ENCODE peak calls at places on chromosomes 2 and 18, in six cellular contexts. H is cardiac muscle cell, V is GM12865, O is A549, P is AG04450, B is PC-3. A is an unnamed sample.
A peak's percentile ranks its signal among the peaks of the same experiment; 100 is the strongest.

GRCh38 chr18:62629031-62629430 is 86.3 kb upstream of the PHLPP1 start:
- DNase-seq in V (no peak), P (no peak), H (no peak), B (no peak), O (no peak), A (no peak)

GRCh38 chr2:121735520-121736074 is 1.1 kb downstream of the NIFK start:
- DNase-seq in H (peak; percentile 35), V (peak; percentile 26), B (peak; percentile 50), P (no peak), O (peak; percentile 21), A (no peak)

GRCh38 chr18:63207154-63207790 is 112.3 kb downstream of the BCL2 start:
- DNase-seq in P (no peak), V (peak; percentile 69), O (no peak), H (no peak), B (no peak), A (no peak)

GRCh38 chr18:43935051-43935412 is 657.7 kb upstream of the SYT4 start:
- DNase-seq in H (peak; percentile 30), V (no peak), P (peak; percentile 71), B (no peak), O (no peak), A (no peak)

GRCh38 chr18:11994708-11995444 is 13.6 kb downstream of the IMPA2 start:
- DNase-seq in B (peak; percentile 81), O (peak; percentile 68), P (no peak), H (no peak), V (no peak), A (no peak)

GRCh38 chr2:142290931-142291330 is 160.1 kb upstream of the LRP1B start:
- DNase-seq in B (peak; percentile 33), H (no peak), O (no peak), V (no peak), P (no peak), A (no peak)

GRCh38 chr2:64007924-64008323 is 11.3 kb downstream of the VPS54 start:
- DNase-seq in H (no peak), B (no peak), O (no peak), P (no peak), V (no peak), A (no peak)

GRCh38 chr2:233448220-233448559 is 93.9 kb downstream of the DGKD start:
- DNase-seq in O (no peak), P (no peak), B (peak; percentile 17), V (peak; percentile 29), H (peak; percentile 26), A (no peak)

GRCh38 chr18:75209952-75210261 is 690 bp upstream of the TSHZ1 start:
- DNase-seq in V (no peak), H (no peak), O (no peak), P (no peak), B (no peak), A (no peak)

GRCh38 chr18:35267161-35267651 is 22.8 kb downstream of the ZSCAN30 start:
- DNase-seq in O (no peak), P (no peak), B (no peak), V (no peak), H (peak; percentile 83), A (no peak)

GRCh38 chr2:25692143-25692542 is 18.8 kb upstream of the DTNB start:
- DNase-seq in B (peak; percentile 79), H (peak; percentile 25), V (no peak), O (no peak), P (no peak), A (no peak)

GRCh38 chr2:212908682-212909435 is 242.6 kb downstream of the IKZF2 start:
- DNase-seq in O (no peak), V (no peak), H (no peak), B (no peak), P (no peak), A (no peak)

GRCh38 chr2:238105506-238106338 is 5.6 kb downstream of the ESPNL start:
- DNase-seq in O (no peak), V (no peak), P (no peak), B (no peak), H (no peak), A (peak; percentile 82)

GRCh38 chr2:4901092-4901735 is 791.0 kb upstream of the SOX11 start:
- DNase-seq in V (no peak), B (no peak), O (no peak), H (no peak), P (no peak), A (no peak)

GRCh38 chr2:147388217-147388616 is 456.6 kb upstream of the ACVR2A start:
- DNase-seq in V (peak; percentile 18), O (no peak), P (no peak), B (no peak), H (no peak), A (no peak)

GRCh38 chr18:13520306-13520705 is 206.1 kb downstream of the FAM210A start:
- DNase-seq in H (no peak), B (no peak), O (no peak), P (no peak), V (no peak), A (no peak)

GRCh38 chr2:3490191-3491158 is 28.9 kb downstream of the ADI1 start:
- DNase-seq in B (no peak), V (peak; percentile 41), H (peak; percentile 43), P (no peak), O (no peak), A (peak; percentile 82)

GRCh38 chr2:219082332-219082958 is 21.7 kb upstream of the IHH start:
- DNase-seq in P (no peak), H (peak; percentile 38), B (no peak), V (no peak), O (no peak), A (no peak)

GRCh38 chr18:10518595-10519273 is 7.1 kb upstream of the NAPG start:
- DNase-seq in H (peak; percentile 75), V (no peak), O (no peak), P (no peak), B (no peak), A (no peak)

GRCh38 chr2:145752091-145752806 is 1232.3 kb upstream of the ZEB2 start:
- DNase-seq in B (peak; percentile 78), P (peak; percentile 69), H (peak; percentile 93), O (peak; percentile 3), V (peak; percentile 43), A (no peak)

GRCh38 chr2:28606986-28607441 is 111.2 kb downstream of the PLB1 start:
- DNase-seq in O (peak; percentile 37), V (no peak), P (no peak), B (no peak), H (no peak), A (no peak)

GRCh38 chr2:134362751-134363150 is 108.9 kb downstream of the MGAT5 start:
- DNase-seq in B (no peak), H (no peak), V (no peak), O (no peak), P (no peak), A (no peak)

GRCh38 chr18:49967914-49968313 is 154.6 kb upstream of the ACAA2 start:
- DNase-seq in B (no peak), O (no peak), H (no peak), V (no peak), P (no peak), A (no peak)

DNA sequence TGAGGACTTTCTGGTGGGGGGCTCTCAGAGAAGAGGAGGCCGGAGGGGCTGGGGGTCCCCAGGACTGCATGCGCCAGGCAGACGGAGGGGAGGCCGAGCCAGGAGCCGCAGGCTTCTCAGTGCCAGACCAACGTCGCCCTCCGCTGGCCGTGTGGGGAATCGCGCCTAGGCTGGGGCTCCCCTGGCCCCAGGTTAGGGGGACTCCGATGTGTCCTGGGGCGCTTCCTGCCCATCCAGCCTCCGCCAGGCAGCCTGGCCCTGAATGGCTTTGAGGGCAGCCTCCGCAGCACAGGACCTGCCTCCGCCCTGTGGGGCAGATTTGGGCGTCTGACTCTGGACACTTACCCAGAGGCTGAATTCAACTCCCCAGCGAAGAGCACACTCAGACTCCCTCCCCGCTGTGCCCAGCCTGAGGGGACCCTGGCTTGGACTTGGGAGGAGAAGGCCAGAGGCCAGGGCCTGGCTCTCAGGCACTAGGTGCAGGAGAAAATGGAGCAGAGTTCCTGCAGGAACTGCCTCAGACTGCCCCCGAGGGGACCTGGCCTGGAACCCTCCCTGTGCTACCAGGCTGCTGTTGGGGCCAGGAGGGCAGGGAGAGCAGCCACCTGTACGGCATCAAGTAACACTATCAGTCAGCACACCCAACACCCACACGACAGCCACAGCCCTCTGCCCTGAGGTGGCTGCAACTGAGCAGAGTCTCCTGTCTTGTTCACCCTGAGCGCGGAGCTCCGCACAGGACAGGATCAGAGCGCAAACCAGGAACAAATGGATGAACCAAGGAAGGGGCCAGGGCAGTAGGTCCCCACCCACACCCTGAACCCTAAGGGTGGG is 621 bp upstream of the TEKT4 start:
- DNase-seq in O (no peak), B (peak; percentile 32), H (no peak), V (peak; percentile 50), P (no peak), A (no peak)
- TF ChIP-seq CTCF in O (peak; percentile 48), B (peak; percentile 70), H (peak; percentile 38), V (peak; percentile 78), P (peak; percentile 15), A (no peak)

DNA sequence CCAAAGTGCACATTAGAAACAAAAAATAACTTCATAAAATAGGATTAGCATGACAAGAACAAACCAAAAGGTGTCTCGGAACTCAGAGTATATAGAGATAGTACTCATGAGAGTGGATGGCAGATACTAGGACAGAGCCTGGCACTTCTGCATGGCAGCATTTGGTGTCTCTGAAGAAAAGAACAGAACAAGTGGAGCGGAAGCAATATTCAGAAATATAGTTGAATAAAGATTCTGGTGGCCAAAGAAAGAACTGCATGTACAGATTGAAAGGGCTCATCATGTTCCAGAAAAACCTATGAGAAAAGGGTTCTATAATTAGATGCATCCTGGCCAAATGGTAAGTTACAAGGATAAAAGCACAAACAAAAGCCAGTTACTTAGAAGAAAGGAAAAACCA is 90.9 kb downstream of the CCDC138 start:
- DNase-seq in O (no peak), B (no peak), H (no peak), V (no peak), P (no peak), A (no peak)
- TF ChIP-seq CTCF in O (no peak), B (peak; percentile 31), H (no peak), V (no peak), P (peak; percentile 12), A (no peak)

DNA sequence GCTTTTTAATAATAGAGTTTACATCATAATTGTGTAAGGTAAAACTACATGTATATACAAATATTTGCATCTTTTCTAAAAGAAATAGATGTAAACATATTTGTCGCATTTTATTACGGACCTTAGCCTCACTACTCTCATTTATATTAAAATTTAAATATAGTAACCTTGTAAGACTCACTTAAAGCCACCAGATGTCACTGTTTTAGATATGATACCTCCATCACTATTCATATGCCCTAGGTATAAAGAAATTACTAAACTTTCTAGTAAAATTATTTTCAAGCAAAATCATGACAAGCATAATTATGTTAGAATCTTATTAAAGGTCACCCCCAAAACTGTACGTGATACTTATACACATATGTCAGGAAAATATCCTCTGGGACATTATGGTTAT is 674.3 kb upstream of the REG3G start:
- DNase-seq in P (no peak), H (no peak), O (peak; percentile 0), B (peak; percentile 20), V (no peak), A (no peak)
- TF ChIP-seq CTCF in P (no peak), H (no peak), O (peak; percentile 8), B (peak; percentile 48), V (no peak), A (peak; percentile 46)

DNA sequence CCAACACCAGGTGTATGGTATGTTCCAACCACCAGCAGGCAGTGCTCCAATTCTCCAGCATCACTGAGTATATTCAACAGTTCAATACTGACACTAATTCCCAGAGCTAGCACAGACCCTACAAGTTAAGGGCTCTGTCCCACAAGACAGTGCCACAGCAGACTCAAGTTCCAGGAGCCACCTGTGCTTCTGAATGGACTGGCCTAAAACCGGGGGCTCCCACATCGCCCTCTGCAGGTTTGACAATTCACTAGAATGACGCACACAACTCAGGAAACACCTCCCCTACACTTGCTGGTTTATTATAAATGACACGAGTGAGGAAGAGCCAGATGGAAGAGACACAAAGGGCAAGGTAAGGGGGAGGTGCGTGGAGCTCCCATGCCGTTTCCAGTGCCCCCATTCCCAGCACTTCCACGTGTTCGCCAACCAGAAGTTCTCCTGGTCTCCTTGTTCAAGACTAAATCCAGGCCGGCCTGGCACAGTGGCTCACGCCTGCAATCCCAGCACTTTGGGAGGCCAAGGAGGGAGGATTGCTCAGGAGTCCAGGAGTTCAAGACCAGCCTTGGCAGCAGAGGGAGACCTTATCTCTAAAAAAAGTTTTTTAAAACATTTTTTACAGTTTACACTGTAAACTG is 12.2 kb upstream of the ATP6V1B1 start:
- DNase-seq in V (peak; percentile 31), B (peak; percentile 35), P (no peak), O (peak; percentile 35), H (no peak), A (peak; percentile 59)
- TF ChIP-seq CTCF in V (peak; percentile 14), B (peak; percentile 59), P (no peak), O (peak; percentile 34), H (peak; percentile 15), A (peak; percentile 34)

A was measured in osteocyte.